ENCODE peak calls at places on chromosomes 13 and 19, in five cellular contexts. B is psoas muscle; V is upper lobe of right lung; E is aorta; W is CD4-positive, CD25-positive, alpha-beta regulatory T cell. C is an unnamed sample.

GRCh38 chr13:36428083-36428482 is 4.2 kb upstream of the CCNA1 start:
- DNase-seq in V (no peak), B (no peak), W (no peak), E (no peak), C (no peak)

GRCh38 chr19:34667349-34668076 is 9.4 kb downstream of the SCGB2B2 start:
- DNase-seq in B (no peak), V (peak; percentile 75), E (no peak), W (no peak), C (no peak)

GRCh38 chr13:43878897-43879322 is 630 bp downstream of the CCDC122 start:
- DNase-seq in E (peak; percentile 92), B (peak; percentile 81), W (no peak), V (peak; percentile 90), C (no peak)

GRCh38 chr19:49809155-49809986 is 3.7 kb downstream of the FUZ start:
- DNase-seq in B (peak; percentile 72), W (peak; percentile 58), E (peak; percentile 82), V (peak; percentile 85), C (no peak)

GRCh38 chr13:98664047-98664446 is 87.1 kb upstream of the STK24 start:
- DNase-seq in E (no peak), V (no peak), W (no peak), B (no peak), C (no peak)

GRCh38 chr13:80973721-80974120 is 632.8 kb upstream of the SPRY2 start:
- DNase-seq in E (no peak), V (no peak), B (no peak), W (no peak), C (no peak)

GRCh38 chr13:51988988-51989618 is 22.1 kb downstream of the ATP7B start:
- DNase-seq in V (no peak), E (no peak), W (no peak), B (no peak), C (no peak)

GRCh38 chr19:50713556-50714236 is 5.9 kb downstream of the SHANK1 start:
- DNase-seq in W (no peak), V (no peak), E (no peak), B (no peak), C (no peak)

GRCh38 chr13:109605846-109606245 is 180.5 kb downstream of the IRS2 start:
- DNase-seq in E (no peak), B (no peak), V (no peak), W (no peak), C (no peak)

GRCh38 chr19:7638802-7639465 is 2.0 kb downstream of the STXBP2 start:
- DNase-seq in V (no peak), E (no peak), B (no peak), W (no peak), C (no peak)

GRCh38 chr13:29319451-29319850 is 276.0 kb downstream of the SLC7A1 start:
- DNase-seq in W (no peak), E (no peak), B (no peak), V (no peak), C (no peak)

GRCh38 chr13:82900453-82900852 is 981.8 kb downstream of the SLITRK1 start:
- DNase-seq in V (no peak), E (no peak), B (no peak), W (no peak), C (no peak)

GRCh38 chr19:56076413-56076998 is 44.6 kb downstream of the ZNF787 start:
- DNase-seq in W (peak; percentile 13), B (no peak), V (no peak), E (no peak), C (peak; percentile 36)

GRCh38 chr19:16871870-16872269 is 16.9 kb upstream of the F2RL3 start:
- DNase-seq in W (no peak), B (no peak), E (no peak), V (no peak), C (no peak)

GRCh38 chr13:27967736-27968315 is 1.3 kb downstream of the CDX2 start:
- DNase-seq in V (no peak), B (no peak), E (no peak), W (no peak), C (no peak)

GRCh38 chr19:19460258-19460731 is 54.8 kb downstream of the GATAD2A start:
- DNase-seq in E (no peak), V (no peak), W (no peak), B (no peak), C (no peak)

GRCh38 chr13:32165791-32166190 is 134.2 kb downstream of the FRY start:
- DNase-seq in B (no peak), V (no peak), W (no peak), E (no peak), C (no peak)

DNA sequence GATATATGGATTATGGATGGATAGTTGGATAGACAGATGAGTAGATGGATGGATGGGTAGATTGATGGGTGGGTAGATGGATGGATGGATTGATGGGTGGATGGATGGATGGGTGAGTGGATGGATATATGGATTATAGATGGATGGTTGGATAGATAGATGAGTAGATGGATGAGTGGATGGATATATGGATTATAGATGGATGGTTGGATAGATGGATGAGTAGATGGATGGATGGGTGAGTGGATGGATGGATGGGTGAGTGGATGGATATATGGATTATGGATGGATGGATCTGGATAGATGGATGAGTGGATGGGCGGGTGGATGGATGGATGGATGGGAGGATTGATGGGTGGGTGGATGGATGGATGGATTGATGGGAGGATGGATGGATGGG is 36.4 kb upstream of the TNFAIP8L1 start:
- DNase-seq in B (no peak), V (no peak), W (no peak), E (no peak), C (no peak)
- H3K27me3 ChIP-seq in B (peaks cover 6% of the 10 kb centered on the region), V (peaks cover 52% of the 10 kb centered on the region), W (peaks cover 9% of the 10 kb centered on the region), E (no peaks in the 10 kb centered on the region), C (no peaks in the 10 kb centered on the region)

DNA sequence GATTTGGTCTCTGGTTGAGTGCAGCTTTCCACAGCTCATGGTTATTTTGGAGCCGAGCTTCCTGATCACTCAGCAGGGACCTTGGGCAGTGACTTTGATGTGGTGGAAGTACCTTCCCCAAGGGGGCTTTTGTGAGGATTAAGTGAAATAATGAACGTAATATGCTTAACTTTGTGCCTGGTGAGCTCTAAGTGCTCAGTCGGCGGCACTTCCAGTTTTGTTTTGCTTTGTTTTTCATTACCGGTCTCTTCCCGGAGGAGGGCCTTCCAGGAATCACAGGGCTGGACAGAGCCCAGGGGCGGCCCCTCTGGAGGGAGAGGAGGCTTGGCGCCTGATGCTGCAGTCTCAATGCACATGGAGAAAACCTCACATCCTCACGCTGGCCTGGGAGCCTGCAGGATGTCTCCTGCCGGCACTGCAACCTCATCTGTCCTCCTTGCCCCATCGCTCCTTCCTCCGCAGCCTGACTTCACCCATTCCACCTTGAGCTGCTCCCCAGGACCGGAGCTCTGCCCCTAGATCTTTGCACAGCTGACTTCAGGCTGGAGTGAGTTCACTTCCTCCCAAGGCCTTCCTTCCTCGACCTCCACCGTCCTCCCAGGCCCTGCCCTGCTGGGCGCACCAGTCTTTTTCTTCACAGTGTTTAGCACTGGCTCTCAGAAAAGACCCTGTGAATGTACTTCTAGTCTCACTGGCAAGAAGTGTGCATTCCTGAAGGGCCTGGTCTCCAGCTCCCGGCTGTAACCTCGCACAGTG is 1.6 kb downstream of the PLEKHF1 start:
- DNase-seq in B (peak; percentile 82), V (peak; percentile 69), E (peak; percentile 89), W (no peak), C (peak; percentile 70)
- H3K4me1 ChIP-seq in B (peaks cover 70% of the 10 kb centered on the region), V (peaks cover 50% of the 10 kb centered on the region), E (peaks cover 2% of the 10 kb centered on the region), W (peaks cover 67% of the 10 kb centered on the region), C (peaks cover 6% of the 10 kb centered on the region)

DNA sequence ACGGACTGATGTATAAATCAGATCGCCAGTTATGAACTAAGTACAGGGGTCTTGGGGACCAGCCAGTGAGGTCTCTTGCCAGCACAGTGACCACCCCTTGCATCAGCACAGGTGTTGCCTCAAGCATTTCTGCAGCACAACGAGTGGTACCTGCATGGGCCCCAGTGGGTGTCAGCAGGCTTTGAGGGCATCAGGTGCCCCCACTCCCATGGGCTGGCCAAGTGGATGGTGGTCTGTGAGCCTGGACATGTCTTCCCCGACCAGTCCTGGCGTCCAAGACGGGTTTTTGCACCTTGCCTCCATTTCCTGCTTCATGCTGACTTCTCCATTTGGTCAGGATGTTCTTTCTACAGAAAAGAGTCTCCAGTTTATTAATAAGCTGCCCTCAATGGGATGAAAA is 22.4 kb upstream of the ARHGEF7 start:
- DNase-seq in W (no peak), E (no peak), V (no peak), B (no peak), C (no peak)
- H3K27me3 ChIP-seq in W (peaks cover 15% of the 10 kb centered on the region), E (no peaks in the 10 kb centered on the region), V (peaks cover 14% of the 10 kb centered on the region), B (peaks cover 2% of the 10 kb centered on the region), C (peaks cover 8% of the 10 kb centered on the region)

GRCh38 chr13:100440756-100441421 is 147.7 kb downstream of the GGACT start:
- DNase-seq in V (no peak), B (no peak), W (no peak), E (no peak), C (no peak)

GRCh38 chr13:100439247-100439955 is 149.2 kb downstream of the GGACT start:
- DNase-seq in V (no peak), E (no peak), B (no peak), W (no peak), C (no peak)

GRCh38 chr13:100436099-100436498 is 152.5 kb downstream of the GGACT start:
- DNase-seq in E (no peak), W (no peak), B (no peak), V (no peak), C (no peak)

GRCh38 chr13:100434010-100434763 is 154.4 kb downstream of the GGACT start:
- DNase-seq in B (no peak), W (no peak), V (no peak), E (no peak), C (no peak)

DNA sequence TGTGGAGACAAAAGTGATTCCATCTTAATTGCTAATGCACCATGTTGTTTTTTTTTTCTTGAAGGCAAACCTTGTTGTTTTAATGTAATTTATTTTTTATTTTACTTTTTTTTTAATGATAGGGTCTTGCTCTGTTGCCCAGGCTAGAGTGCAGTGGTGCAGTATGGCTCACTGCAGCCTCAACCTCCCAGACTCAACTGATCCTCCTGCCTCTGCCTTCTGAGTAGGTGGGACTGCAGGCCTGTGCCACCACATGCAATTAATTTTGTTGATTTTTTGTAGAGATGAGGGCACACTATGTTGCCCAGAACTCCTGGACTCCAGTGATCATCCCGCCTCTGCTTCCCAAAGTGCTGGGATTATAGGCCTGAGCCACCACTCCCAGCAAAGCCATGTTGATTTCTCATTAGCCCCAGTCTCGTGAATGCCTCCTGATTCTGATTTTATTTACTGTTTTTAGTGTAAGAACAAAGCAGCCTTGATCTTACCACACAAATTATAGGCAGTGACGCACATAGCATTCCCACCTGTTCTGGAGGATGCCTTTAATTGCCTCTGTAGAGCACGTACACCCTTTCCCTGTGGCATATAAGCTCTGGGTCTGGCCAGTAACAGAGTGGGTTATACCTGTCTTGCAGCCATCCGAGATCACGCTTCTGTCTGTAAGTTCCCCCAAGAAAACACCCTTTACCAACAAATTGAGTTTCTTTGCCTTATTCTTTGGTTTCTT is 150.4 kb downstream of the GGACT start:
- DNase-seq in E (no peak), W (no peak), V (no peak), B (no peak), C (no peak)
- H3K4me1 ChIP-seq in E (no peaks in the 10 kb centered on the region), W (no peaks in the 10 kb centered on the region), V (peaks cover 7% of the 10 kb centered on the region), B (no peaks in the 10 kb centered on the region), C (peaks cover 10% of the 10 kb centered on the region)

GRCh38 chr19:47820410-47820809 is 1.3 kb upstream of the CRX start:
- DNase-seq in E (no peak), V (no peak), B (no peak), W (no peak), C (no peak)
- H3K27me3 ChIP-seq in E (no peaks in the 10 kb centered on the region), V (peaks cover 25% of the 10 kb centered on the region), B (peaks cover 5% of the 10 kb centered on the region), W (peaks cover 3% of the 10 kb centered on the region), C (no peaks in the 10 kb centered on the region)

GRCh38 chr19:1270854-1271527 is 1.9 kb downstream of the CIRBP start:
- DNase-seq in V (no peak), B (no peak), E (no peak), W (no peak), C (no peak)
- H3K4me1 ChIP-seq in V (peaks cover 73% of the 10 kb centered on the region), B (peaks cover 75% of the 10 kb centered on the region), E (no peaks in the 10 kb centered on the region), W (peaks cover 86% of the 10 kb centered on the region), C (peaks cover 37% of the 10 kb centered on the region)

C was measured in HAP-1.